ENCODE peak calls at places on chromosomes 13 and 19, in four cellular contexts. One of them, this sample, is unnamed.

GRCh38 chr13:39363393-39363792 is 239.6 kb downstream of the LHFPL6 start:
- DNase-seq in HCT116: no peak
- DNase-seq in GM12878: no peak
- DNase-seq in H1: no peak
- DNase-seq in this sample: no peak

GRCh38 chr19:34134190-34135032 is 37.9 kb upstream of the LSM14A start:
- DNase-seq in H1: peak; percentile 96
- DNase-seq in GM12878: peak; percentile 56
- DNase-seq in HCT116: peak; percentile 66
- DNase-seq in this sample: peak; percentile 70

GRCh38 chr13:45882626-45883025 is 31.1 kb upstream of the SIAH3 start:
- DNase-seq in GM12878: no peak
- DNase-seq in HCT116: no peak
- DNase-seq in H1: no peak
- DNase-seq in this sample: peak; percentile 72

GRCh38 chr13:100540621-100541020 is 48.0 kb downstream of the GGACT start:
- DNase-seq in GM12878: no peak
- DNase-seq in HCT116: no peak
- DNase-seq in H1: peak; percentile 29
- DNase-seq in this sample: no peak

GRCh38 chr19:44608391-44608821 is 5.0 kb upstream of the IGSF23 start:
- DNase-seq in H1: no peak
- DNase-seq in HCT116: no peak
- DNase-seq in GM12878: no peak
- DNase-seq in this sample: no peak

GRCh38 chr13:49457221-49457620 is 13.1 kb downstream of the SETDB2 start:
- DNase-seq in HCT116: no peak
- DNase-seq in GM12878: no peak
- DNase-seq in H1: no peak
- DNase-seq in this sample: no peak

GRCh38 chr13:20399515-20399914 is 126.1 kb downstream of the CRYL1 start:
- DNase-seq in H1: no peak
- DNase-seq in HCT116: no peak
- DNase-seq in GM12878: no peak
- DNase-seq in this sample: no peak

GRCh38 chr13:71621152-71622124 is 245.6 kb downstream of the DACH1 start:
- DNase-seq in H1: no peak
- DNase-seq in GM12878: no peak
- DNase-seq in HCT116: no peak
- DNase-seq in this sample: no peak

GRCh38 chr19:38371081-38371480 is 3.3 kb upstream of the PSMD8 start:
- DNase-seq in GM12878: no peak
- DNase-seq in H1: no peak
- DNase-seq in HCT116: no peak
- DNase-seq in this sample: no peak

GRCh38 chr13:54614729-54615128 is 1586.1 kb downstream of the OLFM4 start:
- DNase-seq in HCT116: no peak
- DNase-seq in GM12878: no peak
- DNase-seq in H1: no peak
- DNase-seq in this sample: no peak

GRCh38 chr13:114202581-114202980 is 23.5 kb downstream of the CFAP97D2 start:
- DNase-seq in H1: no peak
- DNase-seq in HCT116: no peak
- DNase-seq in GM12878: no peak
- DNase-seq in this sample: no peak

GRCh38 chr19:41545547-41545946 is 30.4 kb upstream of the CEACAM21 start:
- DNase-seq in HCT116: no peak
- DNase-seq in H1: no peak
- DNase-seq in GM12878: no peak
- DNase-seq in this sample: no peak

GRCh38 chr13:39600766-39601165 is 2.2 kb downstream of the LHFPL6 start:
- DNase-seq in H1: peak; percentile 65
- DNase-seq in GM12878: no peak
- DNase-seq in HCT116: no peak
- DNase-seq in this sample: no peak

GRCh38 chr19:55619264-55619663 is 5.1 kb downstream of the ZNF784 start:
- DNase-seq in HCT116: no peak
- DNase-seq in H1: no peak
- DNase-seq in GM12878: no peak
- DNase-seq in this sample: no peak

GRCh38 chr19:47107953-47108746 is 5.4 kb downstream of the ZC3H4 start:
- DNase-seq in GM12878: no peak
- DNase-seq in H1: no peak
- DNase-seq in HCT116: no peak
- DNase-seq in this sample: no peak

GRCh38 chr19:1481893-1482360 is 2.9 kb upstream of the C19orf25 start:
- DNase-seq in GM12878: no peak
- DNase-seq in HCT116: no peak
- DNase-seq in H1: no peak
- DNase-seq in this sample: no peak

GRCh38 chr13:75687145-75687763 is 51.1 kb downstream of the LMO7 start:
- DNase-seq in H1: no peak
- DNase-seq in HCT116: peak; percentile 24
- DNase-seq in GM12878: no peak
- DNase-seq in this sample: no peak

GRCh38 chr13:40981949-40982348 is 37.2 kb downstream of the ELF1 start:
- DNase-seq in HCT116: no peak
- DNase-seq in H1: no peak
- DNase-seq in GM12878: no peak
- DNase-seq in this sample: no peak

GRCh38 chr13:112690242-112690943 is 555 bp downstream of the ATP11A start:
- DNase-seq in GM12878: no peak
- DNase-seq in H1: no peak
- DNase-seq in HCT116: no peak
- DNase-seq in this sample: no peak

GRCh38 chr13:113533441-113533840 is 42.9 kb upstream of the DCUN1D2 start:
- DNase-seq in H1: no peak
- DNase-seq in HCT116: no peak
- DNase-seq in GM12878: no peak
- DNase-seq in this sample: no peak

GRCh38 chr13:91946498-91947070 is 548.2 kb downstream of the GPC5 start:
- DNase-seq in H1: no peak
- DNase-seq in HCT116: no peak
- DNase-seq in GM12878: no peak
- DNase-seq in this sample: peak; percentile 20

GRCh38 chr19:13118424-13119193 is 545 bp downstream of the NACC1 start:
- DNase-seq in H1: peak; percentile 92
- DNase-seq in HCT116: no peak
- DNase-seq in GM12878: no peak
- DNase-seq in this sample: peak; percentile 81

GRCh38 chr13:30143671-30144400 is 163.5 kb downstream of the KATNAL1 start:
- DNase-seq in H1: no peak
- DNase-seq in HCT116: no peak
- DNase-seq in GM12878: no peak
- DNase-seq in this sample: no peak

GRCh38 chr19:1471514-1472107 is 7.4 kb downstream of the C19orf25 start:
- DNase-seq in GM12878: no peak
- DNase-seq in H1: no peak
- DNase-seq in HCT116: no peak
- DNase-seq in this sample: no peak

GRCh38 chr13:76379341-76380105 is 506.7 kb downstream of the KCTD12 start:
- DNase-seq in HCT116: no peak
- DNase-seq in H1: no peak
- DNase-seq in GM12878: no peak
- DNase-seq in this sample: no peak

GRCh38 chr13:113553541-113554332 is 30.8 kb upstream of the TFDP1 start:
- DNase-seq in H1: peak; percentile 39
- DNase-seq in GM12878: no peak
- DNase-seq in HCT116: no peak
- DNase-seq in this sample: no peak

GRCh38 chr19:31066385-31066784 is 282.9 kb downstream of the TSHZ3 start:
- DNase-seq in H1: no peak
- DNase-seq in GM12878: no peak
- DNase-seq in HCT116: no peak
- DNase-seq in this sample: no peak

GRCh38 chr19:4389511-4390016 is 10.8 kb downstream of the SH3GL1 start:
- DNase-seq in GM12878: no peak
- DNase-seq in HCT116: no peak
- DNase-seq in H1: no peak
- DNase-seq in this sample: no peak

GRCh38 chr13:95176611-95177259 is 124.5 kb downstream of the ABCC4 start:
- DNase-seq in H1: no peak
- DNase-seq in HCT116: no peak
- DNase-seq in GM12878: no peak
- DNase-seq in this sample: no peak

GRCh38 chr13:51148223-51148951 is 37.3 kb upstream of the C13orf42 start:
- DNase-seq in H1: peak; percentile 82
- DNase-seq in GM12878: no peak
- DNase-seq in HCT116: no peak
- DNase-seq in this sample: no peak

GRCh38 chr13:72864142-72865035 is 82.5 kb downstream of the PIBF1 start:
- DNase-seq in H1: no peak
- DNase-seq in HCT116: no peak
- DNase-seq in GM12878: peak; percentile 21
- DNase-seq in this sample: no peak

GRCh38 chr19:49473868-49474544 is at the start of gene FLT3LG:
- DNase-seq in GM12878: no peak
- DNase-seq in HCT116: no peak
- DNase-seq in H1: peak; percentile 90
- DNase-seq in this sample: no peak

GRCh38 chr19:47142779-47143178 is 12.1 kb downstream of the SAE1 start:
- DNase-seq in HCT116: no peak
- DNase-seq in H1: no peak
- DNase-seq in GM12878: no peak
- DNase-seq in this sample: no peak

GRCh38 chr13:32284927-32285632 is 30.1 kb downstream of the ZAR1L start:
- DNase-seq in GM12878: no peak
- DNase-seq in HCT116: peak; percentile 7
- DNase-seq in H1: no peak
- DNase-seq in this sample: peak; percentile 11

GRCh38 chr19:53853707-53854106 is 14.0 kb upstream of the MYADM start:
- DNase-seq in HCT116: no peak
- DNase-seq in H1: no peak
- DNase-seq in GM12878: no peak
- DNase-seq in this sample: no peak

GRCh38 chr13:24192811-24193162 is 32.3 kb downstream of the SPATA13 start:
- DNase-seq in HCT116: no peak
- DNase-seq in H1: no peak
- DNase-seq in GM12878: no peak
- DNase-seq in this sample: no peak
- TF ChIP-seq YY1 in HCT116: no peak
- TF ChIP-seq YY1 in H1: no peak
- TF ChIP-seq YY1 in GM12878: no peak
- TF ChIP-seq YY1 in this sample: no peak

GRCh38 chr19:2579678-2580280 is 103.9 kb downstream of the GADD45B start:
- DNase-seq in GM12878: no peak
- DNase-seq in H1: no peak
- DNase-seq in HCT116: no peak
- DNase-seq in this sample: no peak
- H3K4me3 ChIP-seq in GM12878: no peak overlapping the region
- H3K4me3 ChIP-seq in H1: no peak overlapping the region
- H3K4me3 ChIP-seq in HCT116: peak overlapping the region; percentile 48
- H3K4me3 ChIP-seq in this sample: peak overlapping the region; percentile 56

DNA sequence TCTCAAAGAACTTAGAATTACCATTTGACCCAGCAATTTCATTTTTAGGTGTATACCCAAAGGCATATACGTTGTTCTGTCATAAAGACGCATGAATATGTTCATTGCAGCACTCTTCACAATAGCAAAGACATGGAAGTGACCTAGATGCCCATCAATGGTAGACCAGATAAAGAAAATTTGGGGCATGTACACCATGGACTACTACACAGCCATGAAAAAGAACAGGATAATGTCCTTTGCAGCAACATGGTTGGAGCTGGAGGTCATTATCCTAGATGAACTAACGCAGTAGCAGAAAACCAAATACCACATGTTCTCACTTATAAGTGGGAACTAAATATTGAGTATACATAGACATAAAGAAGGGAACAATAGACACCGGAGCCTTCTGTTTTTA is 20.7 kb downstream of the PAN3 start:
- DNase-seq in GM12878: no peak
- DNase-seq in H1: no peak
- DNase-seq in HCT116: no peak
- DNase-seq in this sample: no peak
- H3K9me3 ChIP-seq in GM12878: peaks cover 9% of the 10 kb centered on the region
- H3K9me3 ChIP-seq in H1: peaks cover 15% of the 10 kb centered on the region
- H3K9me3 ChIP-seq in HCT116: no peaks in the 10 kb centered on the region
- H3K9me3 ChIP-seq in this sample: no peaks in the 10 kb centered on the region

DNA sequence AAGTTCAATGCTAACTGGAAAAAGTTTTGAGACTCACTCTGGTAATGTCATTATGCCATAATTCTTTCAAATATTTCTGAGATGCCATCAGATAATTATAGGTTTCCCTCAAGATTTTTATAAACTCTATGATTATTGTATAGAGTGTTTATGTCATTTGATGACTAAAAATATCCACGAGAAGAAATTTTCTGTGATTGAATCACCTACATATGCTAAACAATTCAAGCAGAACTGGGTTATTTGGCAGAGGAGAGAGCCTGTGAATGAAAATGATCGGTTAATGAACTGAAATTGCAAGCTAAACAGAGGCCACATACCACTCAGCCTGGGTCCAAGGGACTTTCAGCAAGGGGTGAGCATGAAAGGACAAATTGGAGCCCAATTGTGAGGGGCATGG is 92.6 kb upstream of the TSC22D1 start:
- DNase-seq in HCT116: no peak
- DNase-seq in GM12878: no peak
- DNase-seq in H1: no peak
- DNase-seq in this sample: no peak
- TF ChIP-seq YY1 in HCT116: no peak
- TF ChIP-seq YY1 in GM12878: no peak
- TF ChIP-seq YY1 in H1: no peak
- TF ChIP-seq YY1 in this sample: no peak

DNA sequence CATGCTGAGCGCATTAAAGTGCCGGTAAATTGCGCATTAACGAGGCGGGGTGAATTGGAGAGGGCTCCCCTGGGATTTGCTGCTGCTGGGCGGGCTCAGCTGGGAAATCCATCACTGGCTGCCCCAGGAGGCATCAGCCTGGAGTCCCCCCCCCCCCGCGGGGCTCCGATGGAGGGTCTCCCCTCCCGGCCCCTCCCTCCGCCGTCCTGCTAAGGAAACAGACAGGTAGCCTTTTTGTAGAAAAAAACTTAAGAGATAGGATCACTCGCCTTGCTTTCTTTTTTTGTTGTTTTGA is 6.8 kb downstream of the TLE6 start:
- DNase-seq in HCT116: no peak
- DNase-seq in GM12878: no peak
- DNase-seq in H1: no peak
- DNase-seq in this sample: no peak
- H3K4me3 ChIP-seq in HCT116: no peak overlapping the region
- H3K4me3 ChIP-seq in GM12878: no peak overlapping the region
- H3K4me3 ChIP-seq in H1: no peak overlapping the region
- H3K4me3 ChIP-seq in this sample: no peak overlapping the region